ENCODE peak calls at places on chromosomes 3 and 15, in eight cellular contexts. C is naive thymus-derived CD4-positive, alpha-beta T cell; M is A549; H is cardiac fibroblast; A is LoVo; V is AG10803; I is stromal cell of bone marrow; F is nucleus accumbens. K is an unnamed sample.

GRCh38 chr15:64905119-64905831 is 6.4 kb upstream of the ANKDD1A start:
- DNase-seq in M (peak), F (peak), V (peak), C (peak), I (peak), H (peak), A (peak), K (peak)

GRCh38 chr3:188154758-188155574 is 1.0 kb downstream of the LPP start:
- DNase-seq in F (no peak), A (no peak), V (peak), H (no peak), C (no peak), I (no peak), M (no peak), K (no peak)

GRCh38 chr15:48963524-48964113 is at the start of gene SHC4:
- DNase-seq in V (peak), A (peak), F (peak), H (peak), C (peak), I (peak), M (peak), K (peak)

GRCh38 chr3:96931491-96931890 is 117.1 kb downstream of the EPHA6 start:
- DNase-seq in I (no peak), F (no peak), M (no peak), A (no peak), H (peak), C (no peak), V (no peak), K (no peak)

GRCh38 chr3:45021524-45021923 is 4.6 kb upstream of the CLEC3B start:
- DNase-seq in F (no peak), H (no peak), M (no peak), A (no peak), I (no peak), V (no peak), C (no peak), K (no peak)

GRCh38 chr3:48018841-48019240 is 2.6 kb upstream of the MAP4 start:
- DNase-seq in F (no peak), M (peak), C (no peak), V (peak), A (peak), H (peak), I (peak), K (no peak)

GRCh38 chr15:88256261-88257230 is at the start of gene NTRK3:
- DNase-seq in V (peak), C (no peak), F (peak), M (peak), H (no peak), A (no peak), I (no peak), K (no peak)

GRCh38 chr15:57476533-57476975 is 100.2 kb downstream of the CGNL1 start:
- DNase-seq in C (no peak), A (no peak), I (peak), V (peak), F (no peak), H (peak), M (no peak), K (no peak)

GRCh38 chr3:73580343-73580742 is 44.4 kb downstream of the PDZRN3 start:
- DNase-seq in F (no peak), V (peak), H (peak), A (no peak), C (no peak), M (no peak), I (no peak), K (no peak)

GRCh38 chr3:151327571-151328198 is 1.7 kb downstream of the P2RY13 start:
- DNase-seq in H (peak), C (no peak), F (no peak), V (peak), I (no peak), A (peak), M (peak), K (no peak)

GRCh38 chr3:161070252-161070930 is 34.8 kb downstream of the B3GALNT1 start:
- DNase-seq in F (no peak), I (no peak), C (no peak), A (no peak), M (no peak), H (no peak), V (no peak), K (no peak)

GRCh38 chr3:123086110-123086642 is 19.4 kb downstream of the PDIA5 start:
- DNase-seq in H (peak), M (no peak), C (no peak), A (no peak), F (no peak), I (no peak), V (no peak), K (no peak)

GRCh38 chr3:24299801-24300626 is 194.6 kb downstream of the THRB start:
- DNase-seq in A (peak), M (peak), H (peak), V (peak), F (no peak), I (no peak), C (no peak), K (no peak)

GRCh38 chr3:16113704-16114103 is 60.8 kb upstream of the GALNT15 start:
- DNase-seq in C (no peak), F (no peak), H (peak), A (no peak), M (peak), V (peak), I (peak), K (no peak)

GRCh38 chr3:68892297-68892696 is 40.0 kb downstream of the TAFA4 start:
- DNase-seq in I (no peak), H (no peak), C (no peak), F (no peak), A (no peak), V (no peak), M (no peak), K (no peak)

GRCh38 chr3:188389711-188390346 is 235.9 kb downstream of the LPP start:
- DNase-seq in A (no peak), C (peak), F (no peak), V (no peak), M (no peak), H (peak), I (no peak), K (no peak)

GRCh38 chr3:59862686-59863085 is 812.9 kb upstream of the CFAP20DC start:
- DNase-seq in M (no peak), H (peak), I (no peak), C (no peak), A (no peak), V (peak), F (no peak), K (no peak)

GRCh38 chr3:107861904-107862303 is 228.9 kb downstream of the CD47 start:
- DNase-seq in F (no peak), H (no peak), C (no peak), V (no peak), I (no peak), M (no peak), A (no peak), K (no peak)

GRCh38 chr3:154779571-154779970 is 300.5 kb upstream of the MME start:
- DNase-seq in C (no peak), F (no peak), M (no peak), V (peak), A (no peak), I (peak), H (peak), K (no peak)

GRCh38 chr3:45832691-45833090 is 9.2 kb downstream of the LZTFL1 start:
- DNase-seq in H (peak), M (peak), V (peak), A (peak), F (no peak), C (no peak), I (no peak), K (no peak)

GRCh38 chr3:32249184-32249782 is 10.8 kb downstream of the CMTM8 start:
- DNase-seq in I (peak), A (peak), M (peak), V (peak), C (no peak), F (no peak), H (peak), K (no peak)

GRCh38 chr15:59762558-59762957 is 73.4 kb upstream of the BNIP2 start:
- DNase-seq in C (no peak), F (no peak), V (no peak), M (no peak), H (no peak), I (no peak), A (peak), K (no peak)

GRCh38 chr3:186261638-186262037 is 100.4 kb downstream of the DGKG start:
- DNase-seq in M (no peak), F (no peak), V (no peak), C (no peak), H (peak), I (no peak), A (no peak), K (no peak)

GRCh38 chr3:157572559-157573270 is 69.5 kb upstream of the VEPH1 start:
- DNase-seq in M (peak), H (peak), V (peak), I (no peak), F (no peak), C (no peak), A (peak), K (peak)

GRCh38 chr3:73484656-73485248 is 140.0 kb downstream of the PDZRN3 start:
- DNase-seq in C (no peak), I (no peak), F (no peak), M (no peak), H (peak), A (no peak), V (peak), K (no peak)

GRCh38 chr15:90232941-90233700 is 620 bp downstream of the CIB1 start:
- DNase-seq in V (peak), M (peak), H (peak), F (peak), C (peak), I (no peak), A (peak), K (peak)

GRCh38 chr3:139561959-139562676 is 22.6 kb upstream of the RBP1 start:
- DNase-seq in F (peak), H (peak), M (peak), V (peak), A (peak), C (no peak), I (no peak), K (peak)

GRCh38 chr15:43776718-43777292 is at the start of gene ELL3:
- DNase-seq in V (peak), A (peak), C (peak), M (peak), H (peak), I (peak), F (peak), K (no peak)

GRCh38 chr3:127299276-127299675 is 11.4 kb upstream of the PRR20G start:
- DNase-seq in F (no peak), H (no peak), M (no peak), I (no peak), A (no peak), V (no peak), C (no peak), K (no peak)

K was measured in HuH-7.5.